ENCODE peak calls at places on chromosomes 11 and 22, in eight cellular contexts. K, B, X, F, Z, U, M and N are unnamed samples.

GRCh38 chr11:64499261-64500004 is 91.6 kb upstream of the SLC22A12 start:
- DNase-seq in K (no peak), Z (no peak), U (no peak), B (no peak), M (no peak), F (no peak), X (no peak), N (no peak)

GRCh38 chr11:9972917-9973504 is 309.1 kb downstream of the SWAP70 start:
- DNase-seq in K (no peak), M (peak; percentile 57), X (peak; percentile 63), U (peak; percentile 66), Z (peak; percentile 8), F (no peak), B (peak; percentile 28), N (peak; percentile 23)

GRCh38 chr11:87300640-87301381 is 263.1 kb downstream of the TMEM135 start:
- DNase-seq in K (no peak), B (no peak), M (no peak), U (no peak), F (no peak), Z (no peak), X (peak; percentile 7), N (no peak)

GRCh38 chr11:17391493-17392355 is 3.3 kb upstream of the KCNJ11 start:
- DNase-seq in U (no peak), B (no peak), M (no peak), F (no peak), X (no peak), K (no peak), Z (no peak), N (no peak)

GRCh38 chr22:48943567-48944432 is 883.9 kb downstream of the BRD1 start:
- DNase-seq in F (no peak), Z (no peak), B (no peak), U (no peak), X (peak; percentile 20), K (peak; percentile 69), M (peak; percentile 12), N (no peak)

GRCh38 chr22:48607901-48608650 is 1219.6 kb downstream of the BRD1 start:
- DNase-seq in Z (no peak), K (no peak), U (no peak), F (no peak), X (no peak), M (no peak), B (no peak), N (no peak)

GRCh38 chr22:35930933-35931332 is 97.7 kb downstream of the RBFOX2 start:
- DNase-seq in B (peak; percentile 60), X (peak; percentile 69), M (peak; percentile 55), K (no peak), Z (no peak), F (no peak), U (peak; percentile 45), N (peak; percentile 58)

GRCh38 chr11:65415499-65416340 is 6.9 kb upstream of the NEAT1 start:
- DNase-seq in B (no peak), F (no peak), M (no peak), U (no peak), X (no peak), Z (no peak), K (peak; percentile 79), N (no peak)

GRCh38 chr22:17430298-17430900 is 61.1 kb downstream of the CECR2 start:
- DNase-seq in X (no peak), F (no peak), K (no peak), U (no peak), B (no peak), Z (no peak), M (no peak), N (no peak)

GRCh38 chr11:10301656-10302293 is 3.1 kb upstream of the ADM start:
- DNase-seq in M (no peak), X (no peak), B (peak; percentile 74), U (peak; percentile 54), K (no peak), F (no peak), Z (no peak), N (peak; percentile 76)

GRCh38 chr22:27115816-27116256 is 458.4 kb downstream of the MIAT start:
- DNase-seq in K (no peak), B (peak; percentile 100), M (no peak), U (peak; percentile 70), X (peak; percentile 92), F (no peak), Z (no peak), N (peak; percentile 97)

GRCh38 chr11:111910637-111911562 is 670 bp downstream of the CRYAB start:
- DNase-seq in B (no peak), M (no peak), F (no peak), Z (no peak), X (no peak), K (no peak), U (no peak), N (no peak)

GRCh38 chr11:59142530-59143507 is at the start of gene FAM111A:
- DNase-seq in K (peak; percentile 97), X (peak; percentile 86), M (peak; percentile 67), U (peak; percentile 90), F (no peak), B (peak; percentile 80), Z (peak; percentile 93), N (peak; percentile 96)

GRCh38 chr11:8683115-8683807 is 669 bp downstream of the RPL27A start:
- DNase-seq in F (no peak), K (no peak), B (no peak), M (no peak), X (no peak), Z (no peak), U (no peak), N (no peak)

GRCh38 chr22:24707477-24707816 is 67.1 kb downstream of the PIWIL3 start:
- DNase-seq in X (peak; percentile 11), F (no peak), Z (no peak), K (no peak), M (no peak), U (no peak), B (no peak), N (no peak)

GRCh38 chr11:99739464-99740089 is 718.8 kb downstream of the CNTN5 start:
- DNase-seq in B (peak; percentile 6), Z (no peak), K (no peak), M (peak; percentile 37), U (peak; percentile 36), X (peak; percentile 32), F (no peak), N (peak; percentile 27)

GRCh38 chr22:50525991-50526848 is 822 bp upstream of the SCO2 start:
- DNase-seq in Z (peak; percentile 81), M (peak; percentile 89), U (peak; percentile 81), X (peak; percentile 74), B (peak; percentile 51), K (peak; percentile 98), F (no peak), N (peak; percentile 91)

GRCh38 chr11:61679893-61680621 is at the start of gene DAGLA:
- DNase-seq in F (peak; percentile 76), B (peak; percentile 38), K (peak; percentile 93), Z (peak; percentile 75), X (peak; percentile 68), U (peak; percentile 83), M (peak; percentile 97), N (peak; percentile 50)

GRCh38 chr22:48976556-48977535 is 850.8 kb downstream of the BRD1 start:
- DNase-seq in K (no peak), B (no peak), X (no peak), F (no peak), U (no peak), Z (no peak), M (no peak), N (no peak)

GRCh38 chr22:46721716-46722115 is 16.3 kb downstream of the CERK start:
- DNase-seq in K (no peak), X (no peak), Z (no peak), M (peak; percentile 28), U (no peak), B (no peak), F (no peak), N (no peak)

GRCh38 chr11:109197656-109198055 is 224.3 kb upstream of the C11orf87 start:
- DNase-seq in K (no peak), B (no peak), U (no peak), X (no peak), Z (no peak), F (no peak), M (no peak), N (peak; percentile 3)

GRCh38 chr22:24550028-24550901 is 4.7 kb downstream of the GUCD1 start:
- DNase-seq in K (no peak), U (peak; percentile 21), B (peak; percentile 72), X (peak; percentile 65), M (no peak), F (no peak), Z (no peak), N (peak; percentile 90)

GRCh38 chr11:66190776-66191175 is 77.7 kb upstream of the RAB1B start:
- DNase-seq in F (no peak), K (no peak), Z (no peak), B (no peak), U (no peak), M (peak; percentile 47), X (no peak), N (no peak)

GRCh38 chr22:40204331-40205116 is 26.8 kb downstream of the TNRC6B start:
- DNase-seq in Z (no peak), X (no peak), U (peak; percentile 76), F (no peak), K (no peak), M (no peak), B (no peak), N (no peak)

GRCh38 chr11:69801513-69802335 is 17.5 kb downstream of the FGF3 start:
- DNase-seq in M (peak; percentile 76), U (no peak), Z (no peak), K (no peak), F (no peak), X (peak; percentile 32), B (no peak), N (peak; percentile 5)

GRCh38 chr11:8022876-8023275 is 35.7 kb downstream of the EIF3F start:
- DNase-seq in B (no peak), X (no peak), U (no peak), F (no peak), K (no peak), M (peak; percentile 12), Z (no peak), N (no peak)

GRCh38 chr22:39471421-39472141 is 14.8 kb downstream of the MGAT3 start:
- DNase-seq in B (peak; percentile 66), M (no peak), U (peak; percentile 93), K (no peak), Z (no peak), X (no peak), F (no peak), N (peak; percentile 65)

GRCh38 chr22:27603823-27604190 is 197.7 kb downstream of the MN1 start:
- DNase-seq in U (peak; percentile 54), K (peak; percentile 51), M (no peak), F (no peak), X (no peak), B (no peak), Z (no peak), N (no peak)